ENCODE peak calls at places on chromosomes 13 and 19, in five cellular contexts. W, K, Y, A and L are unnamed samples.

GRCh38 chr13:51240888-51241475 is 18.8 kb downstream of the FAM124A start:
- DNase-seq in W (no peak), K (no peak), Y (peak), A (no peak), L (no peak)

GRCh38 chr13:28603033-28603664 is 55.8 kb upstream of the POMP start:
- DNase-seq in W (no peak), K (no peak), Y (no peak), A (no peak), L (no peak)

GRCh38 chr13:79837741-79838450 is 356.9 kb downstream of the NDFIP2 start:
- DNase-seq in W (peak), K (no peak), Y (peak), A (no peak), L (no peak)

GRCh38 chr19:53076984-53077383 is 26.2 kb downstream of the ZNF160 start:
- DNase-seq in W (peak), K (peak), Y (peak), A (peak), L (peak)

GRCh38 chr19:51811344-51811743 is 16.4 kb downstream of the FPR3 start:
- DNase-seq in W (no peak), K (no peak), Y (no peak), A (no peak), L (no peak)

GRCh38 chr19:14516048-14516534 is 2.1 kb downstream of the DNAJB1 start:
- DNase-seq in W (no peak), K (no peak), Y (no peak), A (no peak), L (no peak)

GRCh38 chr13:107864543-107865460 is 350.5 kb downstream of the LIG4 start:
- DNase-seq in W (peak), K (peak), Y (no peak), A (no peak), L (no peak)

GRCh38 chr19:50607874-50608785 is 31.6 kb downstream of the SYT3 start:
- DNase-seq in W (no peak), K (peak), Y (peak), A (peak), L (peak)

GRCh38 chr19:48913114-48913513 is 13.0 kb downstream of the NUCB1 start:
- DNase-seq in W (no peak), K (no peak), Y (peak), A (no peak), L (no peak)

GRCh38 chr13:48221301-48222190 is 11.5 kb upstream of the ITM2B start:
- DNase-seq in W (peak), K (no peak), Y (no peak), A (no peak), L (no peak)

GRCh38 chr19:42052241-42052863 is 17.7 kb downstream of the GRIK5 start:
- DNase-seq in W (no peak), K (no peak), Y (no peak), A (no peak), L (no peak)

GRCh38 chr19:21322528-21322927 is 6.7 kb downstream of the ZNF708 start:
- DNase-seq in W (no peak), K (no peak), Y (no peak), A (no peak), L (no peak)

GRCh38 chr13:43229506-43229905 is 206.1 kb downstream of the DNAJC15 start:
- DNase-seq in W (peak), K (no peak), Y (no peak), A (no peak), L (no peak)

GRCh38 chr13:36998624-36999041 is 507 bp downstream of the ALG5 start:
- DNase-seq in W (peak), K (no peak), Y (no peak), A (no peak), L (peak)

GRCh38 chr19:4811328-4812131 is 20.0 kb downstream of the TICAM1 start:
- DNase-seq in W (peak), K (peak), Y (peak), A (no peak), L (peak)

GRCh38 chr13:29847501-29847983 is 2.9 kb downstream of the UBL3 start:
- DNase-seq in W (peak), K (no peak), Y (no peak), A (no peak), L (no peak)

GRCh38 chr19:4456843-4457653 is 546 bp downstream of the UBXN6 start:
- DNase-seq in W (peak), K (peak), Y (no peak), A (peak), L (peak)

GRCh38 chr13:97648171-97648880 is 214.4 kb downstream of the RAP2A start:
- DNase-seq in W (peak), K (no peak), Y (peak), A (no peak), L (no peak)

GRCh38 chr19:571127-571974 is 1.0 kb upstream of the BSG start:
- DNase-seq in W (peak), K (peak), Y (peak), A (no peak), L (peak)

GRCh38 chr19:6489278-6490061 is 7.9 kb upstream of the DENND1C start:
- DNase-seq in W (no peak), K (no peak), Y (no peak), A (no peak), L (no peak)

GRCh38 chr19:49336482-49337266 is 1.5 kb downstream of the CD37 start:
- DNase-seq in W (no peak), K (no peak), Y (no peak), A (no peak), L (peak)

GRCh38 chr13:80341098-80341701 is at the start of gene SPRY2:
- DNase-seq in W (peak), K (peak), Y (peak), A (peak), L (peak)

GRCh38 chr19:1705367-1705766 is 47.9 kb upstream of the ONECUT3 start:
- DNase-seq in W (no peak), K (no peak), Y (no peak), A (no peak), L (no peak)

GRCh38 chr13:25232937-25233515 is 54.3 kb downstream of the MTMR6 start:
- DNase-seq in W (peak), K (no peak), Y (no peak), A (no peak), L (no peak)

GRCh38 chr19:42284641-42285341 is 15.7 kb downstream of the CIC start:
- DNase-seq in W (peak), K (peak), Y (no peak), A (no peak), L (peak)

GRCh38 chr13:59700281-59700680 is 463.4 kb downstream of the DIAPH3 start:
- DNase-seq in W (no peak), K (no peak), Y (no peak), A (no peak), L (no peak)

GRCh38 chr13:106568225-106569003 is 477 bp upstream of the ARGLU1 start:
- DNase-seq in W (no peak), K (no peak), Y (no peak), A (no peak), L (no peak)

GRCh38 chr13:101690871-101691270 is 238.4 kb downstream of the ITGBL1 start:
- DNase-seq in W (no peak), K (no peak), Y (no peak), A (no peak), L (no peak)
- H2BK12ac ChIP-seq in W (no peak), K (no peak), Y (no peak), A (no peak), L (no peak)

GRCh38 chr19:18208098-18208951 is 4.5 kb upstream of the RAB3A start:
- DNase-seq in W (peak), K (no peak), Y (no peak), A (no peak), L (peak)
- H4K8ac ChIP-seq in W (no peak), K (no peak), Y (no peak), A (no peak), L (no peak)

GRCh38 chr13:111873676-111874178 is 193.2 kb upstream of the SOX1 start:
- DNase-seq in W (no peak), K (no peak), Y (no peak), A (no peak), L (no peak)

GRCh38 chr13:111874981-111875380 is 192.0 kb upstream of the SOX1 start:
- DNase-seq in W (no peak), K (no peak), Y (no peak), A (no peak), L (no peak)

GRCh38 chr13:111876506-111876905 is 190.4 kb upstream of the SOX1 start:
- DNase-seq in W (no peak), K (no peak), Y (no peak), A (no peak), L (no peak)

GRCh38 chr13:111875922-111876321 is 191.0 kb upstream of the SOX1 start:
- DNase-seq in W (no peak), K (no peak), Y (no peak), A (no peak), L (no peak)

GRCh38 chr13:111872475-111873150 is 194.3 kb upstream of the SOX1 start:
- DNase-seq in W (no peak), K (no peak), Y (no peak), A (no peak), L (no peak)
- H2BK12ac ChIP-seq in W (no peak), K (no peak), Y (no peak), A (no peak), L (no peak)

GRCh38 chr13:26557393-26558073 is at the start of gene WASF3:
- DNase-seq in W (peak), K (peak), Y (peak), A (peak), L (peak)
- H4K8ac ChIP-seq in W (peak), K (no peak), Y (peak), A (peak), L (no peak)

GRCh38 chr13:42071667-42072419 is 23.4 kb downstream of the DGKH start:
- DNase-seq in W (peak), K (no peak), Y (no peak), A (no peak), L (no peak)

GRCh38 chr13:42064966-42065365 is 16.5 kb downstream of the DGKH start:
- DNase-seq in W (peak), K (no peak), Y (peak), A (no peak), L (no peak)

GRCh38 chr13:42066542-42066941 is 18.1 kb downstream of the DGKH start:
- DNase-seq in W (peak), K (no peak), Y (peak), A (no peak), L (no peak)

GRCh38 chr13:42065414-42065813 is 17.0 kb downstream of the DGKH start:
- DNase-seq in W (no peak), K (no peak), Y (peak), A (no peak), L (no peak)

GRCh38 chr13:42068886-42069285 is 20.4 kb downstream of the DGKH start:
- DNase-seq in W (no peak), K (no peak), Y (no peak), A (no peak), L (no peak)
- H2BK12ac ChIP-seq in W (no peak), K (no peak), Y (no peak), A (no peak), L (no peak)

GRCh38 chr19:16044746-16045145 is 31.5 kb upstream of the TPM4 start:
- DNase-seq in W (no peak), K (no peak), Y (no peak), A (no peak), L (no peak)

GRCh38 chr19:16045171-16045570 is 31.1 kb upstream of the TPM4 start:
- DNase-seq in W (no peak), K (no peak), Y (no peak), A (no peak), L (no peak)

GRCh38 chr19:16041571-16042386 is 34.5 kb upstream of the TPM4 start:
- DNase-seq in W (peak), K (peak), Y (peak), A (peak), L (peak)

GRCh38 chr19:16042533-16043085 is 33.7 kb upstream of the TPM4 start:
- DNase-seq in W (no peak), K (no peak), Y (no peak), A (no peak), L (no peak)

GRCh38 chr19:16043156-16043757 is 33.0 kb upstream of the TPM4 start:
- DNase-seq in W (no peak), K (no peak), Y (no peak), A (no peak), L (no peak)
- H4K8ac ChIP-seq in W (no peak), K (no peak), Y (no peak), A (no peak), L (no peak)